ENCODE peak calls at places on chromosomes 3 and 15, in five cellular contexts. One of them, this sample, is unnamed.

GRCh38 chr3:189622629-189623028 is 8.6 kb upstream of the TP63 start:
- DNase-seq in CD14-positive monocyte: no peak
- DNase-seq in activated B cell treated with CpG ODN at 0.5 μM for 24 hours: no peak
- DNase-seq in cardiac muscle cell: no peak
- DNase-seq in NB4: peak; percentile 12
- DNase-seq in this sample: no peak

GRCh38 chr3:12724794-12725193 is 34.3 kb downstream of the TMEM40 start:
- DNase-seq in CD14-positive monocyte: no peak
- DNase-seq in NB4: no peak
- DNase-seq in activated B cell treated with CpG ODN at 0.5 μM for 24 hours: no peak
- DNase-seq in cardiac muscle cell: no peak
- DNase-seq in this sample: no peak

GRCh38 chr3:179071161-179071568 is 444 bp downstream of the ZMAT3 start:
- DNase-seq in CD14-positive monocyte: no peak
- DNase-seq in cardiac muscle cell: peak; percentile 58
- DNase-seq in NB4: no peak
- DNase-seq in activated B cell treated with CpG ODN at 0.5 μM for 24 hours: no peak
- DNase-seq in this sample: no peak

GRCh38 chr15:40146037-40146436 is 14.8 kb upstream of the BUB1B start:
- DNase-seq in CD14-positive monocyte: no peak
- DNase-seq in NB4: no peak
- DNase-seq in activated B cell treated with CpG ODN at 0.5 μM for 24 hours: no peak
- DNase-seq in cardiac muscle cell: no peak
- DNase-seq in this sample: no peak

GRCh38 chr15:67164401-67164791 is 90.1 kb downstream of the AAGAB start:
- DNase-seq in NB4: no peak
- DNase-seq in activated B cell treated with CpG ODN at 0.5 μM for 24 hours: no peak
- DNase-seq in CD14-positive monocyte: no peak
- DNase-seq in cardiac muscle cell: peak; percentile 81
- DNase-seq in this sample: no peak

GRCh38 chr15:66042624-66043023 is 173.3 kb downstream of the RAB11A start:
- DNase-seq in activated B cell treated with CpG ODN at 0.5 μM for 24 hours: no peak
- DNase-seq in NB4: no peak
- DNase-seq in CD14-positive monocyte: no peak
- DNase-seq in cardiac muscle cell: no peak
- DNase-seq in this sample: no peak

GRCh38 chr3:8499181-8499611 is 2.4 kb upstream of the LMCD1 start:
- DNase-seq in activated B cell treated with CpG ODN at 0.5 μM for 24 hours: no peak
- DNase-seq in cardiac muscle cell: no peak
- DNase-seq in CD14-positive monocyte: no peak
- DNase-seq in NB4: no peak
- DNase-seq in this sample: no peak

GRCh38 chr15:62868507-62868906 is 174.0 kb upstream of the TPM1 start:
- DNase-seq in activated B cell treated with CpG ODN at 0.5 μM for 24 hours: no peak
- DNase-seq in cardiac muscle cell: no peak
- DNase-seq in CD14-positive monocyte: no peak
- DNase-seq in NB4: no peak
- DNase-seq in this sample: no peak

GRCh38 chr3:169660709-169661566 is 2.6 kb downstream of the MECOM start:
- DNase-seq in activated B cell treated with CpG ODN at 0.5 μM for 24 hours: peak; percentile 19
- DNase-seq in CD14-positive monocyte: no peak
- DNase-seq in cardiac muscle cell: peak; percentile 20
- DNase-seq in NB4: no peak
- DNase-seq in this sample: no peak

GRCh38 chr3:169661567-169662214 is 1.8 kb downstream of the MECOM start:
- DNase-seq in cardiac muscle cell: peak; percentile 70
- DNase-seq in CD14-positive monocyte: no peak
- DNase-seq in NB4: no peak
- DNase-seq in activated B cell treated with CpG ODN at 0.5 μM for 24 hours: no peak
- DNase-seq in this sample: peak; percentile 21

GRCh38 chr3:169659858-169660614 is 3.5 kb downstream of the MECOM start:
- DNase-seq in activated B cell treated with CpG ODN at 0.5 μM for 24 hours: peak; percentile 18
- DNase-seq in CD14-positive monocyte: no peak
- DNase-seq in NB4: no peak
- DNase-seq in cardiac muscle cell: no peak
- DNase-seq in this sample: no peak

GRCh38 chr3:169664034-169664820 is 715 bp upstream of the MECOM start:
- DNase-seq in NB4: no peak
- DNase-seq in activated B cell treated with CpG ODN at 0.5 μM for 24 hours: no peak
- DNase-seq in cardiac muscle cell: no peak
- DNase-seq in CD14-positive monocyte: no peak
- DNase-seq in this sample: no peak

GRCh38 chr3:169662215-169663070 is 1.1 kb downstream of the MECOM start:
- DNase-seq in activated B cell treated with CpG ODN at 0.5 μM for 24 hours: peak; percentile 46
- DNase-seq in NB4: peak; percentile 48
- DNase-seq in CD14-positive monocyte: no peak
- DNase-seq in cardiac muscle cell: peak; percentile 94
- DNase-seq in this sample: peak; percentile 29
- TF ChIP-seq CTCF in activated B cell treated with CpG ODN at 0.5 μM for 24 hours: no peak
- TF ChIP-seq CTCF in NB4: no peak
- TF ChIP-seq CTCF in CD14-positive monocyte: peak; percentile 66
- TF ChIP-seq CTCF in cardiac muscle cell: peak; percentile 52
- TF ChIP-seq CTCF in this sample: no peak

GRCh38 chr15:76333720-76334437 is 2.7 kb upstream of the ISL2 start:
- DNase-seq in CD14-positive monocyte: no peak
- DNase-seq in cardiac muscle cell: peak; percentile 11
- DNase-seq in activated B cell treated with CpG ODN at 0.5 μM for 24 hours: no peak
- DNase-seq in NB4: peak; percentile 51
- DNase-seq in this sample: no peak
- TF ChIP-seq CTCF in CD14-positive monocyte: peak; percentile 21
- TF ChIP-seq CTCF in cardiac muscle cell: peak; percentile 28
- TF ChIP-seq CTCF in activated B cell treated with CpG ODN at 0.5 μM for 24 hours: no peak
- TF ChIP-seq CTCF in NB4: peak; percentile 41
- TF ChIP-seq CTCF in this sample: no peak

DNA sequence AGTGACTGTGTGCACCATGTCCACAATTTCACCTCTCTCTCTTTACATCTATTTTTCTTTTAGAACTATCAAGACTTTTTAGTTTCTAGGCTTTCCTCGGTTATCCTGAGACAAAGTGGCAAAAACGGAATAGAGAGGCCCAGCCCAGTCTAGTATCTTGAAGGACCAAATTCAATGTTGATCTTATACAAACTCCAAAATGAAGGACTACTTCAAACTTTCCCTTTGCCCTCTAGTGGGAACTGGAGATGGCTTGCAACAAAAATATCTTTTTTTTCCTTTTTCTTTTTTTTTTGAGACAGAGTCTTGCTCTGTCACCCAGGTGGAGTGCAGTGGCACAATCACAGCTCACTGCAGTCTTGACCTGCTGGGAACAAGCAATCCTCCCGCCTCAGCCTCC is 338.5 kb upstream of the UMPS start:
- DNase-seq in cardiac muscle cell: no peak
- DNase-seq in activated B cell treated with CpG ODN at 0.5 μM for 24 hours: no peak
- DNase-seq in CD14-positive monocyte: no peak
- DNase-seq in NB4: no peak
- DNase-seq in this sample: no peak
- TF ChIP-seq CTCF in cardiac muscle cell: no peak
- TF ChIP-seq CTCF in activated B cell treated with CpG ODN at 0.5 μM for 24 hours: no peak
- TF ChIP-seq CTCF in CD14-positive monocyte: no peak
- TF ChIP-seq CTCF in NB4: no peak
- TF ChIP-seq CTCF in this sample: no peak

DNA sequence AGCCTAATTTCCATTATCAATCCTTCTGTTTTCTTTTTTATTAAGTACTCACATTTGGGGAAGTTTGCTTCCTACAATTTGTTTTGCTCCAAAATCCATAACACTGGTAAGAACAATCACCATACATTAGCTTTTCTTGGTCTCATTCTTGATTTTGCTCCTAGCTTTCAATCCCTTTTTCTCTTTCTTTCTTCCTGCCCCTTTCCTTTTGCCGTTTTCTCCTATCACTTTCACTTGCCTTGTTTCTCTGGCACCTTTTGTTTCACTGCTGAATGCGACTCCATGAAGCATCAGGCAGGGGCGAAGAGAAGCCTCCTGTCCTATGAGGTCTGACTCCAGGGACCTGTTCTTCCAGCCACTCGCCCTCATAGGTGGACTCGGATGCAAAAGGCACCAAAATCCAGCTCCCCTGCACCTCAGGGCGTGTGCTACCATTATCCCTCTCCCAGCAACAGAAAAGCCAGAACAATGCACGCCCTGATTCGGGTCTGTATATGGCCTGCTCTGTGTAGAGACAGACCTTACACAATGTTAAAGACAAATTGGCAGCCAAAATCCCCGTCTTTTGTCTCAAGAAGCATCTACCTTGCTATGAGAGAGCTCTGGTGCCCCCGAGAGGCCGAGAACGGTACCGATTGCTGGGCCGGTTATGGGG is 462.0 kb upstream of the PPP2R3A start:
- DNase-seq in CD14-positive monocyte: no peak
- DNase-seq in activated B cell treated with CpG ODN at 0.5 μM for 24 hours: peak; percentile 26
- DNase-seq in cardiac muscle cell: peak; percentile 74
- DNase-seq in NB4: peak; percentile 68
- DNase-seq in this sample: no peak
- TF ChIP-seq CTCF in CD14-positive monocyte: no peak
- TF ChIP-seq CTCF in activated B cell treated with CpG ODN at 0.5 μM for 24 hours: no peak
- TF ChIP-seq CTCF in cardiac muscle cell: peak; percentile 56
- TF ChIP-seq CTCF in NB4: peak; percentile 68
- TF ChIP-seq CTCF in this sample: no peak

GRCh38 chr3:182618981-182619591 is 174.2 kb upstream of the ATP11B start:
- DNase-seq in NB4: no peak
- DNase-seq in CD14-positive monocyte: no peak
- DNase-seq in cardiac muscle cell: no peak
- DNase-seq in activated B cell treated with CpG ODN at 0.5 μM for 24 hours: no peak
- DNase-seq in this sample: no peak

GRCh38 chr3:182620715-182621434 is 172.4 kb upstream of the ATP11B start:
- DNase-seq in cardiac muscle cell: no peak
- DNase-seq in NB4: no peak
- DNase-seq in activated B cell treated with CpG ODN at 0.5 μM for 24 hours: no peak
- DNase-seq in CD14-positive monocyte: no peak
- DNase-seq in this sample: no peak

GRCh38 chr3:182621435-182622240 is 171.7 kb upstream of the ATP11B start:
- DNase-seq in cardiac muscle cell: peak; percentile 25
- DNase-seq in CD14-positive monocyte: no peak
- DNase-seq in NB4: no peak
- DNase-seq in activated B cell treated with CpG ODN at 0.5 μM for 24 hours: no peak
- DNase-seq in this sample: no peak

GRCh38 chr3:182618085-182618732 is 175.1 kb upstream of the ATP11B start:
- DNase-seq in activated B cell treated with CpG ODN at 0.5 μM for 24 hours: no peak
- DNase-seq in cardiac muscle cell: peak; percentile 32
- DNase-seq in CD14-positive monocyte: no peak
- DNase-seq in NB4: peak; percentile 29
- DNase-seq in this sample: no peak

DNA sequence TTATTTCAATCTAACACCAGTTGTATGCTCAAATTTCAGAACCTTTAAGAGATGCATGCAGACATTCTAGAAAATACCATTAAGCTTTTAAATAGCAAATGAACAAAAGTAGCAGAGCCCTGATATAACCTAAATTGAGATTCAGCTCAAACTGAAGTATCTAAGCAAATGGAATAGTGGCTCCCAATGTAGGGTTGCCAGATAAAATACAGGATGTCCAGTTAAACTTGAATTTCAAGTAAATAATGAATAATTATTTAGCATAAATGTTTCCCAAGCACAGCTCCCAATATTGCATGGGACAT is 171.1 kb upstream of the ATP11B start:
- DNase-seq in cardiac muscle cell: no peak
- DNase-seq in activated B cell treated with CpG ODN at 0.5 μM for 24 hours: no peak
- DNase-seq in CD14-positive monocyte: no peak
- DNase-seq in NB4: no peak
- DNase-seq in this sample: no peak
- TF ChIP-seq CTCF in cardiac muscle cell: no peak
- TF ChIP-seq CTCF in activated B cell treated with CpG ODN at 0.5 μM for 24 hours: no peak
- TF ChIP-seq CTCF in CD14-positive monocyte: no peak
- TF ChIP-seq CTCF in NB4: no peak
- TF ChIP-seq CTCF in this sample: no peak

DNA sequence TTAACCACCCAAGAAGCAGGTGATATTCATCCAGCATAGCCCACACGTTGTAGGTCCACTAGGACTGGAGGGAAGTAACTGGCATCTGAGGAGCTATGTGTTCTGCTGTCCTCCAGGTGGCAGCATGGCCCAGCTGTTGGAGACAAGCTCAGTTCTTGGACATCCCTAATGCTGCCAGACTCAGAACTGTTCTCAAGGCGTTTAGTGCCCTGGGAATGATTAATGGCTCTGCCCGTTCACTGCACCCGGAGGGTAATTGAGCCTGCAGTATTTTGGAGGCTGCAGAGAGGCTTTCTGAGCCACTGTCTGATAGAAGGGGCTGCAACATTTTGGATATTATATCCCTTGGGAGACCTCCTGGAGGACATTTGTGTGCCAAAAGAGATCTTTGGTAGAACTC is 521.2 kb upstream of the SEMA6D start:
- DNase-seq in NB4: peak; percentile 74
- DNase-seq in CD14-positive monocyte: peak; percentile 50
- DNase-seq in activated B cell treated with CpG ODN at 0.5 μM for 24 hours: no peak
- DNase-seq in cardiac muscle cell: peak; percentile 95
- DNase-seq in this sample: peak; percentile 23
- TF ChIP-seq CTCF in NB4: peak; percentile 77
- TF ChIP-seq CTCF in CD14-positive monocyte: peak; percentile 64
- TF ChIP-seq CTCF in activated B cell treated with CpG ODN at 0.5 μM for 24 hours: no peak
- TF ChIP-seq CTCF in cardiac muscle cell: peak; percentile 86
- TF ChIP-seq CTCF in this sample: peak; percentile 46

DNA sequence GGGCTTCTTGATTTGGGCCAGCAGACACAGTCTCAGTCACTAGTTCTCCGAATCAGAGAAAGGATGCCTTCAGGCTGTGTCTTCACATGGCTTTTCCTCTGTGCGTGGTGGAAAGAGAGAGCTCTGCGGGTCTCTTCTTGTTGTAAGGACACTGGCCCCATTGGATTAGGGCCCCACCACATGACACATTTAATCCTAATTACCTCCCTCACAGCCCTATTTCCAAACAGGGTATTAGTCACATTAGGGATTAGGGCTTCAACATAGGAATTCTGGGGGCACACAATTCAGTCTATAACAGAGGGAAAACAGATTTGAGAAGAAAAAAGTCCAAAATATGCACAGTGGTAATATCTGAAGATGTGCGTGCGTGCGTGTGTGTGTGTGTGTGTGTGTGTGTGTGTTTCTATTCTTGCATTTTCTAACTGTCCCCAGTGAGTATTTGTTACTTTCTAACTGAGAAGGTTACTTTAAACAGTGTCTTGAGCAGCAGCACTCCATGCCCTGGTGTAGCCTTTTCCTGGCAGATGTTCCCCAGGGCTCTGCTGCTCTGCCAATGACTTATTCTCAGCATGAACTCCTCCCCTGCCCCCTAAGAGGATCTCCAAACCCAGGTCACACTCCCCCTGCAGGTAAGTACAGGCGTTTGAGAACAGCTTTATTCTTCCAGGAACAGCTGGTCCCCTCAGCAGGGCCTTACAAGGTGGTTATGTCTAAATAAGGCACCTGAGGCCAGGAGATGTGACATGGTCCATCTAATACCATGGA is 72.9 kb downstream of the RPL39L start:
- DNase-seq in CD14-positive monocyte: no peak
- DNase-seq in activated B cell treated with CpG ODN at 0.5 μM for 24 hours: no peak
- DNase-seq in cardiac muscle cell: peak; percentile 60
- DNase-seq in NB4: peak; percentile 65
- DNase-seq in this sample: no peak
- TF ChIP-seq CTCF in CD14-positive monocyte: peak; percentile 15
- TF ChIP-seq CTCF in activated B cell treated with CpG ODN at 0.5 μM for 24 hours: no peak
- TF ChIP-seq CTCF in cardiac muscle cell: peak; percentile 32
- TF ChIP-seq CTCF in NB4: peak; percentile 24
- TF ChIP-seq CTCF in this sample: no peak

GRCh38 chr3:117549716-117550115 is 840.1 kb downstream of the TUSC7 start:
- DNase-seq in cardiac muscle cell: no peak
- DNase-seq in activated B cell treated with CpG ODN at 0.5 μM for 24 hours: no peak
- DNase-seq in CD14-positive monocyte: no peak
- DNase-seq in NB4: no peak
- DNase-seq in this sample: no peak
- TF ChIP-seq CTCF in cardiac muscle cell: no peak
- TF ChIP-seq CTCF in activated B cell treated with CpG ODN at 0.5 μM for 24 hours: no peak
- TF ChIP-seq CTCF in CD14-positive monocyte: no peak
- TF ChIP-seq CTCF in NB4: no peak
- TF ChIP-seq CTCF in this sample: no peak